ENCODE peak calls at places on chromosomes 13 and 19, in ten cellular contexts. E is endodermal cell; T is CD8-positive, alpha-beta T cell; Z is heart right ventricle; P is OCI-LY7; Q is dorsolateral prefrontal cortex; W is HCT116; U is type B pancreatic cell; I is cardiac muscle cell; J is HepG2. A is an unnamed sample.

GRCh38 chr19:15466851-15467733 is 2.7 kb upstream of the RASAL3 start:
- DNase-seq in E (no peak), T (peak), Z (no peak), P (peak), Q (no peak), W (no peak), U (no peak), I (peak), J (no peak), A (no peak)

GRCh38 chr19:21474671-21475181 is 30.7 kb upstream of the ZNF429 start:
- DNase-seq in E (peak), T (peak), Z (peak), P (peak), Q (peak), W (no peak), U (peak), I (peak), J (no peak), A (peak)

GRCh38 chr19:35206379-35206778 is 22.2 kb downstream of the FAM187B start:
- DNase-seq in E (no peak), T (peak), Z (no peak), P (peak), Q (no peak), W (no peak), U (no peak), I (no peak), J (no peak), A (no peak)

GRCh38 chr13:41694902-41695301 is 237.6 kb downstream of the RGCC start:
- DNase-seq in E (no peak), T (no peak), Z (peak), P (peak), Q (no peak), W (peak), U (no peak), I (peak), J (no peak), A (no peak)

GRCh38 chr13:30111810-30112209 is 195.5 kb downstream of the KATNAL1 start:
- DNase-seq in E (peak), T (no peak), Z (no peak), P (peak), Q (no peak), W (no peak), U (no peak), I (no peak), J (peak), A (no peak)

GRCh38 chr13:57352114-57352513 is 185.1 kb downstream of the PRR20E start:
- DNase-seq in E (no peak), T (no peak), Z (no peak), P (no peak), Q (no peak), W (no peak), U (no peak), I (no peak), J (no peak), A (no peak)

GRCh38 chr19:18785179-18786124 is 5.7 kb downstream of the COMP start:
- DNase-seq in E (peak), T (peak), Z (peak), P (peak), Q (peak), W (peak), U (peak), I (peak), J (peak), A (peak)

GRCh38 chr19:492091-492531 is 4.2 kb upstream of the MADCAM1 start:
- DNase-seq in E (peak), T (peak), Z (no peak), P (peak), Q (no peak), W (no peak), U (no peak), I (no peak), J (no peak), A (peak)

GRCh38 chr19:13026478-13026999 is 31.3 kb downstream of the NFIX start:
- DNase-seq in E (no peak), T (no peak), Z (no peak), P (no peak), Q (no peak), W (no peak), U (no peak), I (peak), J (peak), A (no peak)

GRCh38 chr19:873084-874019 is 13.9 kb downstream of the CFD start:
- DNase-seq in E (peak), T (peak), Z (no peak), P (peak), Q (no peak), W (peak), U (no peak), I (peak), J (no peak), A (no peak)

GRCh38 chr13:35729926-35730627 is 253.6 kb upstream of the MAB21L1 start:
- DNase-seq in E (no peak), T (no peak), Z (peak), P (no peak), Q (no peak), W (no peak), U (no peak), I (no peak), J (no peak), A (no peak)

GRCh38 chr13:71610876-71611275 is 256.1 kb downstream of the DACH1 start:
- DNase-seq in E (no peak), T (no peak), Z (no peak), P (no peak), Q (no peak), W (no peak), U (no peak), I (no peak), J (no peak), A (no peak)

GRCh38 chr19:48870048-48870447 is 1.6 kb upstream of the PLEKHA4 start:
- DNase-seq in E (no peak), T (no peak), Z (no peak), P (no peak), Q (no peak), W (no peak), U (no peak), I (no peak), J (no peak), A (no peak)

GRCh38 chr13:43408274-43408673 is 378.5 kb downstream of the ENOX1 start:
- DNase-seq in E (no peak), T (no peak), Z (no peak), P (no peak), Q (no peak), W (no peak), U (no peak), I (no peak), J (no peak), A (no peak)

GRCh38 chr19:41746593-41747227 is 8.6 kb upstream of the CEACAM6 start:
- DNase-seq in E (peak), T (peak), Z (no peak), P (peak), Q (no peak), W (peak), U (no peak), I (peak), J (peak), A (no peak)
- TF ChIP-seq CTCF in E (peak), T (peak), Z (peak), P (peak), Q (peak), W (peak), U (peak), I (peak), J (peak), A (peak)

GRCh38 chr13:21670006-21670882 is 629 bp upstream of the FGF9 start:
- DNase-seq in E (peak), T (peak), Z (peak), P (peak), Q (no peak), W (no peak), U (peak), I (peak), J (no peak), A (peak)
- TF ChIP-seq CTCF in E (no peak), T (no peak), Z (no peak), P (peak), Q (no peak), W (no peak), U (peak), I (peak), J (peak), A (no peak)

GRCh38 chr19:52570005-52570861 is at the start of gene ZNF701:
- DNase-seq in E (peak), T (peak), Z (peak), P (peak), Q (peak), W (peak), U (peak), I (peak), J (peak), A (peak)
- TF ChIP-seq CTCF in E (peak), T (peak), Z (no peak), P (no peak), Q (peak), W (no peak), U (peak), I (peak), J (no peak), A (peak)

GRCh38 chr13:112932971-112933370 is 36.0 kb upstream of the MCF2L start:
- DNase-seq in E (no peak), T (no peak), Z (no peak), P (no peak), Q (no peak), W (no peak), U (no peak), I (no peak), J (no peak), A (no peak)

GRCh38 chr13:112929778-112930055 is 39.3 kb upstream of the MCF2L start:
- DNase-seq in E (no peak), T (no peak), Z (no peak), P (no peak), Q (no peak), W (no peak), U (no peak), I (no peak), J (no peak), A (no peak)

GRCh38 chr13:112928958-112929777 is 39.8 kb upstream of the MCF2L start:
- DNase-seq in E (no peak), T (no peak), Z (no peak), P (no peak), Q (no peak), W (no peak), U (no peak), I (peak), J (peak), A (no peak)

GRCh38 chr13:112930192-112930591 is 38.8 kb upstream of the MCF2L start:
- DNase-seq in E (no peak), T (no peak), Z (no peak), P (no peak), Q (no peak), W (no peak), U (no peak), I (no peak), J (no peak), A (no peak)

DNA sequence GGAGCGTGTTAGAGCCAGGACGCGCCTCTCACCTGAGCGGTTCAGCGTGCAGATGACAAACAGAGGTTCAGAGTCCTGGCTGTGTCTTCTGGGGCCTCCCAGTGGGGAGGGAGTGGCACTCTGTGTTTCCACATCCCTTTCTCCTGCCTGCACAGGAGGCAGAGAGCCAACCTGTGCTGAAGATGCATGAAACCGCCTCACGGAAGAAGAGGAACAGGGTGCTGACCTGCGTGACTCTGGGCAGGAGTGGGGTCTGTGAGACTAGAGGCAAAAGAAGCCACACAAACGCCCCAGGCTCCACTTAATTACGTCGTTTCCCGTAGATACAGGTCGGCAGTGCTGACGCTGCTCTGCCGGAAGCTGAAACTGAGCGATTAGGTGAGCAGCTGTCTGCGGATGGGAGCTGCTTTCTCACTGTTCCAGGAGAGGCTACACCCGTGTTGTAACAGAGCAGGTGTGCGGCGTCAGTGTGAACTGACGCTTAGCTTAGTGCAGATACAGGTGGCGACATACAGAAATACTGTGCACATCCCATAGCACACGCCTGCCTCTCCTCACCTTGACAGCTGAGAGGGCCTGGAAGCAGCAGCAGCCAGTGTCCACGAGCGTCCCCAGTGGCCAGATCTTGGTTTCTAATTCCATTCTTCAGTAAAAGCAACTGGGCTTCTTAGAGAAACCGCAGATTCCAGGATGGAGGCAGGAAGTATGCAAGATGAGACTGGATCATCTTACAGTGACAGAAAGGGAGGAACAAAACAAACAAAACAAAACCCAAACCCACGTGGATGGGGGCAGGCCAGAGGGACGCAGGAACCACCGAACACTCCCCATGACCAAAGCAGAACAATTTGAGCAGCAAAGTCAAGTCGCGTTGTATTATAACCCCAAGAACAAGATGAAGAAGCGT is 37.7 kb upstream of the MCF2L start:
- DNase-seq in E (peak), T (no peak), Z (no peak), P (no peak), Q (no peak), W (peak), U (no peak), I (peak), J (peak), A (no peak)
- TF ChIP-seq CTCF in E (peak), T (no peak), Z (peak), P (peak), Q (peak), W (peak), U (peak), I (peak), J (peak), A (no peak)

GRCh38 chr13:27170521-27171243 is 929 bp downstream of the USP12 start:
- DNase-seq in E (peak), T (peak), Z (peak), P (peak), Q (no peak), W (peak), U (peak), I (peak), J (peak), A (peak)
- TF ChIP-seq CTCF in E (no peak), T (no peak), Z (no peak), P (no peak), Q (no peak), W (no peak), U (no peak), I (peak), J (no peak), A (no peak)

A was measured in natural killer cell.